ENCODE peak calls at places on chromosomes 1 and 21, in seven cellular contexts. Q, B, A, X, G, F and C are unnamed samples.

GRCh38 chr1:171433451-171433850 is 51.9 kb upstream of the PRRC2C start:
- DNase-seq in Q (peak; percentile 23), A (no peak), X (no peak), B (no peak), G (no peak), F (peak; percentile 96), C (peak; percentile 63)

GRCh38 chr1:6785318-6785712 is at the start of gene CAMTA1:
- DNase-seq in G (no peak), X (no peak), F (no peak), Q (no peak), B (no peak), A (no peak), C (no peak)

GRCh38 chr1:42420911-42421585 is 34.8 kb downstream of the ZMYND12 start:
- DNase-seq in Q (no peak), B (peak; percentile 52), X (peak; percentile 98), A (peak; percentile 65), G (no peak), F (peak; percentile 41), C (peak; percentile 78)

GRCh38 chr1:85200870-85201339 is at the start of gene SYDE2:
- DNase-seq in A (peak; percentile 77), F (peak; percentile 84), B (peak; percentile 52), X (peak; percentile 40), G (peak; percentile 81), Q (peak; percentile 44), C (peak; percentile 75)

GRCh38 chr1:192631749-192632148 is 4.2 kb upstream of the RGS13 start:
- DNase-seq in F (peak; percentile 25), Q (no peak), G (no peak), X (no peak), A (no peak), B (no peak), C (no peak)

GRCh38 chr1:150234647-150235435 is 1.1 kb downstream of the ANP32E start:
- DNase-seq in A (peak; percentile 86), B (peak; percentile 82), X (peak; percentile 71), G (peak; percentile 93), Q (peak; percentile 87), F (peak; percentile 69), C (peak; percentile 72)

GRCh38 chr1:30903343-30904034 is 5.1 kb downstream of the SDC3 start:
- DNase-seq in A (peak; percentile 19), B (no peak), G (peak; percentile 23), Q (no peak), X (no peak), F (no peak), C (peak; percentile 31)

GRCh38 chr1:231093158-231093922 is 53.3 kb upstream of the FAM89A start:
- DNase-seq in B (peak; percentile 40), F (no peak), X (no peak), A (no peak), Q (no peak), G (no peak), C (peak; percentile 13)

GRCh38 chr1:36910886-36911540 is 123.3 kb downstream of the GRIK3 start:
- DNase-seq in F (no peak), Q (no peak), X (no peak), B (no peak), G (no peak), A (no peak), C (no peak)

GRCh38 chr21:41171210-41171609 is 3.2 kb downstream of the BACE2 start:
- DNase-seq in X (no peak), G (peak; percentile 68), A (peak; percentile 61), B (no peak), Q (no peak), F (peak; percentile 93), C (no peak)

GRCh38 chr1:32390904-32391480 is 3.2 kb downstream of the BSDC1 start:
- DNase-seq in X (no peak), A (no peak), Q (no peak), G (no peak), F (no peak), B (no peak), C (no peak)

GRCh38 chr1:153475282-153475681 is 14.8 kb upstream of the S100A7 start:
- DNase-seq in G (no peak), Q (no peak), B (no peak), F (no peak), X (no peak), A (no peak), C (no peak)

GRCh38 chr1:21652101-21652936 is 16.8 kb downstream of the RAP1GAP start:
- DNase-seq in G (no peak), X (no peak), Q (no peak), A (no peak), F (no peak), B (no peak), C (no peak)

GRCh38 chr21:45022348-45022675 is 52.1 kb upstream of the ADARB1 start:
- DNase-seq in X (no peak), F (no peak), Q (no peak), B (no peak), A (no peak), G (no peak), C (no peak)

GRCh38 chr1:41466146-41466545 is 18.3 kb downstream of the EDN2 start:
- DNase-seq in A (no peak), G (peak; percentile 9), X (no peak), B (no peak), F (no peak), Q (no peak), C (no peak)

GRCh38 chr1:175166746-175167145 is 25.8 kb downstream of the KIAA0040 start:
- DNase-seq in F (no peak), Q (no peak), G (no peak), A (no peak), B (no peak), X (no peak), C (no peak)

GRCh38 chr1:236280438-236281285 is 1.1 kb downstream of the ERO1B start:
- DNase-seq in X (peak; percentile 52), B (peak; percentile 21), G (no peak), F (peak; percentile 11), Q (no peak), A (no peak), C (peak; percentile 11)